ENCODE peak calls at places on chromosomes 7 and 10, in six cellular contexts. S is H9; N is epithelial cell of esophagus; I is glutamatergic neuron; J is osteocyte; C is CD4-positive, alpha-beta T cell. F is an unnamed sample.

GRCh38 chr10:126538439-126539140 is 131.9 kb downstream of the C10orf90 start:
- DNase-seq in S (no peak), N (no peak), I (no peak), J (peak), C (no peak), F (no peak)

GRCh38 chr7:83271212-83272099 is 108.8 kb upstream of the PCLO start:
- DNase-seq in S (no peak), N (peak), I (no peak), J (no peak), C (no peak), F (no peak)

GRCh38 chr7:6385110-6385792 is 62.5 kb downstream of the DAGLB start:
- DNase-seq in S (no peak), N (peak), I (no peak), J (no peak), C (no peak), F (peak)

GRCh38 chr7:51065766-51066165 is 250.8 kb downstream of the COBL start:
- DNase-seq in S (no peak), N (no peak), I (no peak), J (no peak), C (no peak), F (no peak)

GRCh38 chr7:24580283-24580946 is 7.2 kb downstream of the PALS2 start:
- DNase-seq in S (no peak), N (peak), I (no peak), J (no peak), C (no peak), F (no peak)

GRCh38 chr7:29923231-29923630 is 66.4 kb downstream of the SCRN1 start:
- DNase-seq in S (no peak), N (no peak), I (no peak), J (peak), C (no peak), F (no peak)

GRCh38 chr7:111413796-111414195 is 148.5 kb downstream of the IMMP2L start:
- DNase-seq in S (peak), N (no peak), I (no peak), J (no peak), C (no peak), F (no peak)

GRCh38 chr7:20598479-20599419 is 16.7 kb upstream of the ABCB5 start:
- DNase-seq in S (no peak), N (peak), I (no peak), J (no peak), C (no peak), F (peak)

GRCh38 chr7:45888185-45888992 is at the start of gene IGFBP1:
- DNase-seq in S (peak), N (peak), I (peak), J (no peak), C (no peak), F (no peak)

GRCh38 chr7:17523813-17524741 is 225.6 kb downstream of the AHR start:
- DNase-seq in S (no peak), N (peak), I (no peak), J (no peak), C (no peak), F (peak)

GRCh38 chr7:32602470-32602869 is 107.2 kb downstream of the AVL9 start:
- DNase-seq in S (no peak), N (no peak), I (no peak), J (no peak), C (no peak), F (no peak)

GRCh38 chr10:91901784-91902677 is 7.3 kb downstream of the FGFBP3 start:
- DNase-seq in S (no peak), N (peak), I (no peak), J (no peak), C (no peak), F (peak)

GRCh38 chr7:35555934-35556333 is 139.0 kb downstream of the HERPUD2 start:
- DNase-seq in S (no peak), N (peak), I (no peak), J (no peak), C (no peak), F (no peak)

GRCh38 chr7:138834583-138834982 is 36.6 kb upstream of the ATP6V0A4 start:
- DNase-seq in S (no peak), N (no peak), I (no peak), J (peak), C (no peak), F (no peak)

GRCh38 chr10:118356628-118357027 is 14.5 kb upstream of the FAM204A start:
- DNase-seq in S (no peak), N (no peak), I (no peak), J (no peak), C (no peak), F (no peak)

GRCh38 chr10:17084989-17085725 is 44.5 kb downstream of the CUBN start:
- DNase-seq in S (no peak), N (no peak), I (no peak), J (no peak), C (no peak), F (no peak)

GRCh38 chr10:122637371-122637770 is 62.3 kb downstream of the C10orf120 start:
- DNase-seq in S (no peak), N (no peak), I (no peak), J (no peak), C (no peak), F (no peak)

GRCh38 chr7:153638821-153639435 is 413.3 kb upstream of the DPP6 start:
- DNase-seq in S (no peak), N (no peak), I (no peak), J (no peak), C (no peak), F (no peak)

GRCh38 chr10:6478722-6479121 is 101.4 kb downstream of the PRKCQ start:
- DNase-seq in S (no peak), N (no peak), I (no peak), J (no peak), C (no peak), F (no peak)

GRCh38 chr10:3424102-3424803 is 251.7 kb upstream of the PITRM1 start:
- DNase-seq in S (no peak), N (peak), I (peak), J (no peak), C (no peak), F (no peak)

GRCh38 chr10:84270708-84271107 is 25.9 kb downstream of the RGR start:
- DNase-seq in S (no peak), N (no peak), I (no peak), J (no peak), C (no peak), F (no peak)

GRCh38 chr7:71363223-71363622 is 231.3 kb downstream of the GALNT17 start:
- DNase-seq in S (no peak), N (no peak), I (no peak), J (no peak), C (no peak), F (no peak)

GRCh38 chr7:71363627-71364026 is 231.7 kb downstream of the GALNT17 start:
- DNase-seq in S (no peak), N (no peak), I (no peak), J (no peak), C (no peak), F (no peak)

GRCh38 chr7:71361633-71362032 is 229.7 kb downstream of the GALNT17 start:
- DNase-seq in S (no peak), N (no peak), I (no peak), J (no peak), C (no peak), F (no peak)

DNA sequence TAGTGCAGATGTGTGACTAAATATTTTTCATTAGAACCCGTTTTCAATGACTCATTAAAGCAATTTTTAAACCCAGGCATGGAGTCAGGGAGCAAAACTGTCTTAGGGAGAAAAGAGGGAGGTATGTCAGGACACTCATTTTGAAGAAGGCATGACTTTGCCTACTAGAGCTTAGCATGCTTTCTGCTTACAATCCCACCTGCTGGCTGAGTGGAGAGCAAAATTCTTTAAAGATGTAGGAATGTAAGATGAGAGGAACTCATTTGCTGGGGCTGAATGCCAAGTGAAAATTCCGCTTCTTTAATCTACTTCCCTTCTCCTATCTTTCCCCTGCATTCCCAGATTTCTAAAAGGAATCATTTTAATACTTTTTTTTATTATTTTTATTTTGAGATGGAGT is 232.6 kb downstream of the GALNT17 start:
- DNase-seq in S (no peak), N (no peak), I (no peak), J (no peak), C (no peak), F (no peak)
- TF ChIP-seq CTCF in S (no peak), N (no peak), I (no peak), J (no peak), C (no peak), F (no peak)

GRCh38 chr10:75762436-75762802 is 331.0 kb downstream of the LRMDA start:
- DNase-seq in S (no peak), N (no peak), I (no peak), J (no peak), C (no peak), F (no peak)

GRCh38 chr10:75765705-75766104 is 334.3 kb downstream of the LRMDA start:
- DNase-seq in S (no peak), N (no peak), I (no peak), J (no peak), C (no peak), F (no peak)

GRCh38 chr10:75764974-75765551 is 333.6 kb downstream of the LRMDA start:
- DNase-seq in S (no peak), N (peak), I (no peak), J (no peak), C (no peak), F (no peak)

DNA sequence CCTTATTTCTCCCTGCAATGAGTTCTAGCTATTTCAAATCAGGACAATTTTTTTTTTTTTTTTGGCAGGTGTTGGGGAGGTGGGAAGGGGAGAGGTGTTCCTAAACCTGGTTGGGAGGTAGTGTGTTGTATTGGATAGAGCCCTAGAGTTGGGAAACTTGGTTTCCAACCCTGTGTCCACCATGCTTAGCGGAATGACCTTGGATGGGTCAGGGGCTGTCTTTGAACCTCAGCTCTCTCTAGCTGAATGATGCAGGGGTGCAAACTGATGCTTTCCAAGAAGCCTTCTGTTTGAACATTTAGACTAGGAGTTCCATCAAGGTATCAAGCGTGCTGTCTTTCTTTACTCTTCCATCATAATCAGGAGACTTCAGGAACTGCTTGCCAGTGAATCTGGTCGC is 332.2 kb downstream of the LRMDA start:
- DNase-seq in S (no peak), N (no peak), I (no peak), J (no peak), C (no peak), F (no peak)
- TF ChIP-seq CTCF in S (no peak), N (no peak), I (no peak), J (no peak), C (no peak), F (no peak)

DNA sequence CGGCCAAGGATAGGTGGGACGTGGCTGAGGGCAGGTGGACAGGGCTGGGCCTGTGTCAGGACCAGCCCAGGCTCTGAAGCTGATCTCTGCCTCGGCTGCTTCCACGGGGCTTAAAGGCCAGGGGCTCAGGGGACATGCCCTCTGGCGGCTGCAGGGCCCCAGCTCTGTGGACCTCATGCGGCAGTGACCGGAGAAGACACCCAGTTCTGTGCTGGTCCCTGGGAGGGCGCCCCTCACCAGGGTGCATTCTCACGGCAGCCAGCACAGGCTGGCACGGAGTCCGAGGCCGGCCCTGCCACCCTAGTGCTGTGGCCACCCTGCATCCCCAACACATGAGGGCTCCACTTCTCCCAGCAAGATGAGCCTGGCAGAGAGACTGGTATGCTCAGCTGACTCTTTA is 30.3 kb downstream of the YKT6 start:
- DNase-seq in S (no peak), N (no peak), I (no peak), J (no peak), C (no peak), F (no peak)
- TF ChIP-seq CTCF in S (no peak), N (no peak), I (no peak), J (no peak), C (no peak), F (no peak)

GRCh38 chr10:102395677-102396197 is at the start of gene NFKB2:
- DNase-seq in S (no peak), N (no peak), I (no peak), J (no peak), C (no peak), F (no peak)

GRCh38 chr10:102392306-102392705 is 3.2 kb upstream of the NFKB2 start:
- DNase-seq in S (no peak), N (no peak), I (no peak), J (no peak), C (no peak), F (no peak)

GRCh38 chr10:102393411-102394078 is 2.0 kb upstream of the NFKB2 start:
- DNase-seq in S (no peak), N (no peak), I (no peak), J (no peak), C (no peak), F (no peak)

GRCh38 chr10:102394801-102395676 is 466 bp upstream of the NFKB2 start:
- DNase-seq in S (peak), N (peak), I (peak), J (peak), C (peak), F (peak)

DNA sequence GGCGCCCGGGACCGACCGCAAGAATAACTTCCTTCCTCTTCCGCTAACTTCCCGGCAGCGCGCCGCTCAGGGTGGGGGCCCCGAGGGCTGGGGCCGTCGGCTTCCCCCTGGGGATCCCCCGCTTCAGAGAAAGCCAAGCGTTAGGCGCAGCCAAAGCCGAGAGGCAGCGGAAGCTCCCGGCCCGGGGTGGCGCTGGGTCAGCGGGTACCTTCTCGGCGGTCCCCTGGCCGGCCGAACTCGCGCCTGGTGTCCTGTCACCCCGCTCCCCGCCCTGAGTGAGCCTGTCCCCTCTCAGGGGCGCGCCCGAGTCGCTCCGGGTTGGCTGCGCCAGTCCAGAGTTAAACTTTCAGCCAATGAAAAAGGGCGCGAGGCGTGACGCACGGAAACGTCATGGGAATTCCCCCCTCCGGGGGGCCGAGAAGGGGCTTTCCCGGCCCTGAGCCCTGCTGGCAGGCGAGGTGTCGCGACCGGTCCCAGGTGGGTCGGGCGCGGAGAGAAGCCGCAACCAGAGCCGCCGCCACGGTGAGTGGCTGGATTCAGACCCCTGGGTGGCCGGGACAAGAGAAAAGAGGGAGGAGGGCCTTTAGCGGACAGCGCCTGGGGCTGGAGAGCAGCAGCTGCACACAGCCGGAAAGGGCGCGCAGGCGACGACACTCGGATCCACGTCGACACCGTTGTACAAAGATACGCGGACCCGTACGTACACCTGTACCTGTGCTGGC is 1.3 kb upstream of the NFKB2 start:
- DNase-seq in S (peak), N (peak), I (peak), J (peak), C (peak), F (peak)
- TF ChIP-seq CTCF in S (peak), N (no peak), I (peak), J (peak), C (peak), F (peak)

GRCh38 chr10:33327750-33328149 is 6.7 kb downstream of the NRP1 start:
- DNase-seq in S (no peak), N (peak), I (no peak), J (no peak), C (no peak), F (no peak)
- TF ChIP-seq CTCF in S (peak), N (peak), I (no peak), J (peak), C (no peak), F (peak)

GRCh38 chr7:123070702-123071286 is 75.3 kb upstream of the TAS2R16 start:
- DNase-seq in S (no peak), N (peak), I (no peak), J (no peak), C (no peak), F (no peak)
- TF ChIP-seq CTCF in S (peak), N (peak), I (no peak), J (peak), C (no peak), F (peak)

F was measured in AG09309.